ENCODE peak calls at places on chromosomes 12 and 14, in seven cellular contexts. One of them, this sample, is unnamed.

GRCh38 chr12:6343518-6343917 is 1.6 kb upstream of the TNFRSF1A start:
- DNase-seq in psoas muscle: no peak
- DNase-seq in left lung: no peak
- DNase-seq in aorta: no peak
- DNase-seq in heart left ventricle: no peak
- DNase-seq in A673: no peak
- DNase-seq in PC-3: no peak
- DNase-seq in this sample: no peak

GRCh38 chr12:11868027-11868426 is 202.7 kb upstream of the BCL2L14 start:
- DNase-seq in aorta: no peak
- DNase-seq in heart left ventricle: no peak
- DNase-seq in psoas muscle: no peak
- DNase-seq in PC-3: no peak
- DNase-seq in A673: no peak
- DNase-seq in left lung: no peak
- DNase-seq in this sample: no peak

GRCh38 chr14:87966816-87967215 is 26.2 kb downstream of the GALC start:
- DNase-seq in left lung: no peak
- DNase-seq in heart left ventricle: no peak
- DNase-seq in aorta: no peak
- DNase-seq in psoas muscle: no peak
- DNase-seq in PC-3: peak; percentile 61
- DNase-seq in A673: no peak
- DNase-seq in this sample: no peak

GRCh38 chr14:106802413-106803364 is 1276.3 kb downstream of the TMEM121 start:
- DNase-seq in left lung: no peak
- DNase-seq in psoas muscle: no peak
- DNase-seq in aorta: no peak
- DNase-seq in A673: no peak
- DNase-seq in heart left ventricle: no peak
- DNase-seq in PC-3: no peak
- DNase-seq in this sample: no peak

GRCh38 chr12:57783861-57784260 is 1.3 kb downstream of the TSFM start:
- DNase-seq in heart left ventricle: no peak
- DNase-seq in psoas muscle: no peak
- DNase-seq in PC-3: no peak
- DNase-seq in left lung: no peak
- DNase-seq in aorta: no peak
- DNase-seq in A673: no peak
- DNase-seq in this sample: no peak

GRCh38 chr12:75974323-75975273 is 57.0 kb downstream of the PHLDA1 start:
- DNase-seq in heart left ventricle: no peak
- DNase-seq in left lung: peak; percentile 71
- DNase-seq in psoas muscle: no peak
- DNase-seq in aorta: no peak
- DNase-seq in A673: peak; percentile 39
- DNase-seq in PC-3: no peak
- DNase-seq in this sample: no peak

GRCh38 chr12:90211017-90211416 is 502.4 kb upstream of the ATP2B1 start:
- DNase-seq in heart left ventricle: no peak
- DNase-seq in A673: peak; percentile 97
- DNase-seq in psoas muscle: no peak
- DNase-seq in left lung: no peak
- DNase-seq in aorta: no peak
- DNase-seq in PC-3: peak; percentile 95
- DNase-seq in this sample: no peak

GRCh38 chr14:30389134-30389900 is 169.6 kb upstream of the G2E3 start:
- DNase-seq in A673: peak; percentile 9
- DNase-seq in aorta: peak; percentile 83
- DNase-seq in heart left ventricle: peak; percentile 50
- DNase-seq in left lung: no peak
- DNase-seq in psoas muscle: peak; percentile 13
- DNase-seq in PC-3: peak; percentile 43
- DNase-seq in this sample: peak; percentile 24

GRCh38 chr12:13250416-13250815 is 53.9 kb downstream of the EMP1 start:
- DNase-seq in heart left ventricle: no peak
- DNase-seq in left lung: no peak
- DNase-seq in A673: no peak
- DNase-seq in aorta: no peak
- DNase-seq in PC-3: peak; percentile 76
- DNase-seq in psoas muscle: no peak
- DNase-seq in this sample: no peak

GRCh38 chr14:58978336-58978735 is 210.1 kb upstream of the DAAM1 start:
- DNase-seq in psoas muscle: no peak
- DNase-seq in heart left ventricle: peak; percentile 75
- DNase-seq in A673: no peak
- DNase-seq in left lung: no peak
- DNase-seq in PC-3: no peak
- DNase-seq in aorta: no peak
- DNase-seq in this sample: peak; percentile 64

GRCh38 chr14:58977366-58977765 is 211.1 kb upstream of the DAAM1 start:
- DNase-seq in heart left ventricle: no peak
- DNase-seq in psoas muscle: no peak
- DNase-seq in aorta: no peak
- DNase-seq in left lung: no peak
- DNase-seq in PC-3: peak; percentile 86
- DNase-seq in A673: no peak
- DNase-seq in this sample: no peak

GRCh38 chr14:58979325-58979724 is 209.1 kb upstream of the DAAM1 start:
- DNase-seq in aorta: no peak
- DNase-seq in heart left ventricle: peak; percentile 52
- DNase-seq in left lung: no peak
- DNase-seq in PC-3: no peak
- DNase-seq in psoas muscle: no peak
- DNase-seq in A673: no peak
- DNase-seq in this sample: peak; percentile 20

GRCh38 chr14:58985786-58986185 is 202.7 kb upstream of the DAAM1 start:
- DNase-seq in A673: no peak
- DNase-seq in heart left ventricle: no peak
- DNase-seq in psoas muscle: no peak
- DNase-seq in left lung: no peak
- DNase-seq in aorta: no peak
- DNase-seq in PC-3: no peak
- DNase-seq in this sample: no peak

GRCh38 chr14:58981840-58982239 is 206.6 kb upstream of the DAAM1 start:
- DNase-seq in left lung: no peak
- DNase-seq in aorta: no peak
- DNase-seq in A673: no peak
- DNase-seq in heart left ventricle: no peak
- DNase-seq in PC-3: no peak
- DNase-seq in psoas muscle: no peak
- DNase-seq in this sample: no peak
- H3K9me3 ChIP-seq in left lung: no peaks in the 10 kb centered on the region
- H3K9me3 ChIP-seq in aorta: no peaks in the 10 kb centered on the region
- H3K9me3 ChIP-seq in A673: no peaks in the 10 kb centered on the region
- H3K9me3 ChIP-seq in heart left ventricle: no peaks in the 10 kb centered on the region
- H3K9me3 ChIP-seq in PC-3: no peaks in the 10 kb centered on the region
- H3K9me3 ChIP-seq in psoas muscle: no peaks in the 10 kb centered on the region
- H3K9me3 ChIP-seq in this sample: no peaks in the 10 kb centered on the region

GRCh38 chr14:81273961-81274360 is 53.2 kb upstream of the GTF2A1 start:
- DNase-seq in heart left ventricle: no peak
- DNase-seq in A673: no peak
- DNase-seq in psoas muscle: no peak
- DNase-seq in aorta: no peak
- DNase-seq in PC-3: no peak
- DNase-seq in left lung: no peak
- DNase-seq in this sample: no peak

GRCh38 chr14:81275305-81275950 is 54.7 kb upstream of the GTF2A1 start:
- DNase-seq in aorta: no peak
- DNase-seq in psoas muscle: no peak
- DNase-seq in PC-3: no peak
- DNase-seq in left lung: no peak
- DNase-seq in heart left ventricle: peak; percentile 40
- DNase-seq in A673: no peak
- DNase-seq in this sample: peak; percentile 24

GRCh38 chr14:81272322-81272721 is 51.6 kb upstream of the GTF2A1 start:
- DNase-seq in PC-3: no peak
- DNase-seq in heart left ventricle: no peak
- DNase-seq in left lung: no peak
- DNase-seq in psoas muscle: no peak
- DNase-seq in aorta: no peak
- DNase-seq in A673: no peak
- DNase-seq in this sample: no peak

GRCh38 chr14:81275995-81276698 is 55.4 kb upstream of the GTF2A1 start:
- DNase-seq in PC-3: peak; percentile 52
- DNase-seq in A673: peak; percentile 37
- DNase-seq in left lung: no peak
- DNase-seq in aorta: no peak
- DNase-seq in psoas muscle: no peak
- DNase-seq in heart left ventricle: no peak
- DNase-seq in this sample: no peak

GRCh38 chr14:81273521-81273920 is 52.8 kb upstream of the GTF2A1 start:
- DNase-seq in left lung: no peak
- DNase-seq in heart left ventricle: no peak
- DNase-seq in A673: no peak
- DNase-seq in PC-3: no peak
- DNase-seq in psoas muscle: no peak
- DNase-seq in aorta: no peak
- DNase-seq in this sample: no peak
- H3K27ac ChIP-seq in left lung: no peak overlapping the region
- H3K27ac ChIP-seq in heart left ventricle: no peak overlapping the region
- H3K27ac ChIP-seq in A673: no peak overlapping the region
- H3K27ac ChIP-seq in PC-3: no peak overlapping the region
- H3K27ac ChIP-seq in psoas muscle: peak overlapping the region; percentile 9
- H3K27ac ChIP-seq in aorta: no peak overlapping the region
- H3K27ac ChIP-seq in this sample: peak overlapping the region; percentile 59

GRCh38 chr12:93875157-93875556 is 198.0 kb downstream of the CRADD start:
- DNase-seq in left lung: no peak
- DNase-seq in aorta: no peak
- DNase-seq in PC-3: no peak
- DNase-seq in heart left ventricle: no peak
- DNase-seq in psoas muscle: no peak
- DNase-seq in A673: no peak
- DNase-seq in this sample: no peak
- H3K9me3 ChIP-seq in left lung: peaks cover 4% of the 10 kb centered on the region
- H3K9me3 ChIP-seq in aorta: no peaks in the 10 kb centered on the region
- H3K9me3 ChIP-seq in PC-3: peaks cover 30% of the 10 kb centered on the region
- H3K9me3 ChIP-seq in heart left ventricle: peaks cover 62% of the 10 kb centered on the region
- H3K9me3 ChIP-seq in psoas muscle: peaks cover 31% of the 10 kb centered on the region
- H3K9me3 ChIP-seq in A673: peaks cover 19% of the 10 kb centered on the region
- H3K9me3 ChIP-seq in this sample: peaks cover 70% of the 10 kb centered on the region

GRCh38 chr14:99595034-99595433 is 9.0 kb downstream of the CCDC85C start:
- DNase-seq in heart left ventricle: no peak
- DNase-seq in left lung: no peak
- DNase-seq in A673: no peak
- DNase-seq in aorta: no peak
- DNase-seq in psoas muscle: no peak
- DNase-seq in PC-3: no peak
- DNase-seq in this sample: no peak

GRCh38 chr14:99597911-99598600 is 6.0 kb downstream of the CCDC85C start:
- DNase-seq in aorta: no peak
- DNase-seq in psoas muscle: no peak
- DNase-seq in heart left ventricle: no peak
- DNase-seq in PC-3: no peak
- DNase-seq in A673: no peak
- DNase-seq in left lung: no peak
- DNase-seq in this sample: no peak

GRCh38 chr14:99595524-99595923 is 8.5 kb downstream of the CCDC85C start:
- DNase-seq in aorta: no peak
- DNase-seq in psoas muscle: no peak
- DNase-seq in A673: no peak
- DNase-seq in heart left ventricle: no peak
- DNase-seq in PC-3: no peak
- DNase-seq in left lung: no peak
- DNase-seq in this sample: no peak

GRCh38 chr14:99596772-99597171 is 7.2 kb downstream of the CCDC85C start:
- DNase-seq in aorta: no peak
- DNase-seq in psoas muscle: no peak
- DNase-seq in left lung: no peak
- DNase-seq in A673: no peak
- DNase-seq in PC-3: no peak
- DNase-seq in heart left ventricle: no peak
- DNase-seq in this sample: no peak

GRCh38 chr14:99596071-99596627 is 7.9 kb downstream of the CCDC85C start:
- DNase-seq in aorta: no peak
- DNase-seq in PC-3: peak; percentile 36
- DNase-seq in psoas muscle: no peak
- DNase-seq in heart left ventricle: peak; percentile 70
- DNase-seq in A673: no peak
- DNase-seq in left lung: peak; percentile 65
- DNase-seq in this sample: no peak
- H3K27ac ChIP-seq in aorta: no peak overlapping the region
- H3K27ac ChIP-seq in PC-3: no peak overlapping the region
- H3K27ac ChIP-seq in psoas muscle: no peak overlapping the region
- H3K27ac ChIP-seq in heart left ventricle: peak overlapping the region; percentile 81
- H3K27ac ChIP-seq in A673: no peak overlapping the region
- H3K27ac ChIP-seq in left lung: peak overlapping the region; percentile 69
- H3K27ac ChIP-seq in this sample: peak overlapping the region; percentile 93

This sample was measured in left ventricle myocardium inferior.